ENCODE peak calls at places on chromosomes 5 and 9, in seven cellular contexts. One of them, this sample, is unnamed.
A peak's percentile ranks its signal among the peaks of the same experiment; 100 is the strongest.

GRCh38 chr9:135978650-135979461 is 17.7 kb upstream of the UBAC1 start:
- DNase-seq in tibial nerve: no peak
- DNase-seq in mammary epithelial cell: no peak
- DNase-seq in heart left ventricle: no peak
- DNase-seq in K562: no peak
- DNase-seq in A549: no peak
- DNase-seq in pancreas: no peak
- DNase-seq in this sample: no peak

GRCh38 chr9:131734165-131734610 is 5.7 kb downstream of the RAPGEF1 start:
- DNase-seq in pancreas: peak; percentile 75
- DNase-seq in tibial nerve: no peak
- DNase-seq in heart left ventricle: no peak
- DNase-seq in A549: no peak
- DNase-seq in K562: no peak
- DNase-seq in mammary epithelial cell: peak; percentile 33
- DNase-seq in this sample: peak; percentile 30

GRCh38 chr9:128556915-128557634 is 4.7 kb downstream of the SPTAN1 start:
- DNase-seq in tibial nerve: no peak
- DNase-seq in pancreas: no peak
- DNase-seq in heart left ventricle: no peak
- DNase-seq in mammary epithelial cell: peak; percentile 10
- DNase-seq in K562: no peak
- DNase-seq in A549: no peak
- DNase-seq in this sample: no peak

GRCh38 chr9:90423661-90424193 is 218.9 kb downstream of the DIRAS2 start:
- DNase-seq in pancreas: no peak
- DNase-seq in mammary epithelial cell: no peak
- DNase-seq in tibial nerve: no peak
- DNase-seq in K562: no peak
- DNase-seq in A549: peak; percentile 51
- DNase-seq in heart left ventricle: no peak
- DNase-seq in this sample: no peak

GRCh38 chr5:115068239-115069086 is 101.2 kb downstream of the TRIM36 start:
- DNase-seq in tibial nerve: no peak
- DNase-seq in pancreas: no peak
- DNase-seq in mammary epithelial cell: peak; percentile 70
- DNase-seq in heart left ventricle: no peak
- DNase-seq in K562: peak; percentile 24
- DNase-seq in A549: no peak
- DNase-seq in this sample: peak; percentile 34

GRCh38 chr9:137136261-137136925 is 2.6 kb upstream of the GRIN1 start:
- DNase-seq in mammary epithelial cell: no peak
- DNase-seq in heart left ventricle: no peak
- DNase-seq in pancreas: no peak
- DNase-seq in K562: peak; percentile 18
- DNase-seq in A549: no peak
- DNase-seq in tibial nerve: no peak
- DNase-seq in this sample: no peak

GRCh38 chr9:83081846-83082245 is 18.9 kb upstream of the RASEF start:
- DNase-seq in heart left ventricle: no peak
- DNase-seq in mammary epithelial cell: no peak
- DNase-seq in A549: no peak
- DNase-seq in pancreas: no peak
- DNase-seq in K562: no peak
- DNase-seq in tibial nerve: no peak
- DNase-seq in this sample: no peak

GRCh38 chr5:158614951-158615350 is 484.8 kb downstream of the EBF1 start:
- DNase-seq in heart left ventricle: no peak
- DNase-seq in A549: no peak
- DNase-seq in K562: no peak
- DNase-seq in tibial nerve: no peak
- DNase-seq in pancreas: no peak
- DNase-seq in mammary epithelial cell: no peak
- DNase-seq in this sample: no peak

GRCh38 chr5:170552486-170553122 is 48.8 kb downstream of the KCNIP1 start:
- DNase-seq in mammary epithelial cell: no peak
- DNase-seq in pancreas: no peak
- DNase-seq in heart left ventricle: peak; percentile 85
- DNase-seq in K562: no peak
- DNase-seq in A549: no peak
- DNase-seq in tibial nerve: peak; percentile 65
- DNase-seq in this sample: peak; percentile 95

GRCh38 chr5:66307647-66308257 is 163.7 kb downstream of the SREK1 start:
- DNase-seq in tibial nerve: peak; percentile 27
- DNase-seq in mammary epithelial cell: peak; percentile 51
- DNase-seq in A549: peak; percentile 53
- DNase-seq in pancreas: no peak
- DNase-seq in heart left ventricle: no peak
- DNase-seq in K562: peak; percentile 53
- DNase-seq in this sample: peak; percentile 55

DNA sequence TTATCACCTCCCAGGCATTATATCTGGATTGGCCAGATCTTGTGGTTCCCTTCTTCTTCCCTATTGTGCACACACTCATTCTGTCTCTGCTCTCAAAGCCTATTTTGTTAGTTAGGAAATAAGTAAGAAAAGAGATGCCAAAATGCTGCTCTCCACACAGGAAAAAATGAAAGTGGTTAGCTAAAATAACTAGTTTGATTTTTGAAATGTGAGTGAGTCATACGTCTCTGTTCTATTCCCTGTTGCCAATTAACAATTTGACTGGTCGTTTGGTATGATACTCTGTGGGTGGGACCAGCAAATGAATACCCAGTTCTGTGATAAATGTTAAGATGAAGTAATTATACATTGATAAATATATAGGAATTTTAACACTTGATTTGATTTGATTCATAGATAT is 28.2 kb downstream of the LMNB1 start:
- DNase-seq in mammary epithelial cell: peak; percentile 27
- DNase-seq in pancreas: no peak
- DNase-seq in A549: no peak
- DNase-seq in heart left ventricle: no peak
- DNase-seq in K562: no peak
- DNase-seq in tibial nerve: no peak
- DNase-seq in this sample: peak; percentile 71
- H3K27ac ChIP-seq in mammary epithelial cell: no peak overlapping the region
- H3K27ac ChIP-seq in pancreas: no peak overlapping the region
- H3K27ac ChIP-seq in A549: no peak overlapping the region
- H3K27ac ChIP-seq in heart left ventricle: no peak overlapping the region
- H3K27ac ChIP-seq in K562: no peak overlapping the region
- H3K27ac ChIP-seq in tibial nerve: no peak overlapping the region
- H3K27ac ChIP-seq in this sample: no peak overlapping the region

GRCh38 chr5:150641826-150642566 is 1.5 kb downstream of the SYNPO start:
- DNase-seq in pancreas: no peak
- DNase-seq in mammary epithelial cell: no peak
- DNase-seq in A549: no peak
- DNase-seq in heart left ventricle: no peak
- DNase-seq in K562: no peak
- DNase-seq in tibial nerve: no peak
- DNase-seq in this sample: no peak
- H3K4me1 ChIP-seq in pancreas: peaks cover 38% of the 10 kb centered on the region
- H3K4me1 ChIP-seq in mammary epithelial cell: peaks cover 67% of the 10 kb centered on the region
- H3K4me1 ChIP-seq in A549: peaks cover 80% of the 10 kb centered on the region
- H3K4me1 ChIP-seq in heart left ventricle: peaks cover 100% of the 10 kb centered on the region
- H3K4me1 ChIP-seq in K562: peaks cover 18% of the 10 kb centered on the region
- H3K4me1 ChIP-seq in tibial nerve: peaks cover 100% of the 10 kb centered on the region
- H3K4me1 ChIP-seq in this sample: peaks cover 62% of the 10 kb centered on the region

DNA sequence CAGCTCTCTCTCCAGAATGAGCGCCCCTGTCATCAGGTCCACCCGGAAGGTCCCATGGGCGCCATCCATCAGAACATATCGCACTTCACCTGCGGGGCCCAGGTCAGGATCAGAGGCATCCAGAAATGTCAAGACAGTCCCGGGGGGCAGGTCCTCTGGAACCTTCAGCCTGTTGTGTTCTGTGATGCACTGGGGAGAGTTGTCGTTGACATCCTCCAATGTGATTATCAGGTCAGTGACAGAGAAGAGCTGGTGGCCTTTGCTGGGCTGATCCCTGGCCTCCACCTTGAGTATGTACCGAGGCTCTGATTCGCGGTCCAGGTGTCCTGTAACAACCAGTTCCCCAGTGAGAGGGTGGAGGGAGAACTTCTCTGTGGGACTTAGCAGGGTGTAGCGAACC is 25.2 kb downstream of the FAT2 start:
- DNase-seq in pancreas: no peak
- DNase-seq in K562: no peak
- DNase-seq in mammary epithelial cell: no peak
- DNase-seq in tibial nerve: no peak
- DNase-seq in heart left ventricle: no peak
- DNase-seq in A549: no peak
- DNase-seq in this sample: no peak
- TF ChIP-seq CTCF in pancreas: no peak
- TF ChIP-seq CTCF in K562: no peak
- TF ChIP-seq CTCF in mammary epithelial cell: no peak
- TF ChIP-seq CTCF in tibial nerve: no peak
- TF ChIP-seq CTCF in heart left ventricle: no peak
- TF ChIP-seq CTCF in A549: no peak
- TF ChIP-seq CTCF in this sample: no peak

DNA sequence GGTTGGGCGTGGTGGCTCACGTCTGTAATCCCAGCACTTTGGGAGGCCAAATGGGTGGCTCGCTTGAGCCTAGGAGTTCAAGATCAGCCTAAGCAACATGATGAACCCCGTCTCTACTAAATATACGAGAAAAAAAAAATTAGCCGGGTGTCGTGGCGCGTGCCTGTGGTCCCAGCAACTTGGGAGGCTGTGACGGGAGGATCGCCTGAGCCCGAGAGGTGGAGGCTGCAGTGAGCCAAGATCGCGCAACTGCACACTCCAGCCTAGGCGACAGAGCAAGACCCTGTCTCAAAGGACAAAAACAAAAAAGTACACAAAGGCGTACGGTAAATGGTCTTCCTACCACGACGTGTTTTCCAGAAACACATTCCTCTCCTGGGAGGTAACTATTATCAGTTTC is 538 bp upstream of the BDP1 start:
- DNase-seq in A549: no peak
- DNase-seq in pancreas: no peak
- DNase-seq in heart left ventricle: no peak
- DNase-seq in tibial nerve: no peak
- DNase-seq in K562: no peak
- DNase-seq in mammary epithelial cell: no peak
- DNase-seq in this sample: no peak
- H3K27ac ChIP-seq in A549: peak overlapping the region; percentile 95
- H3K27ac ChIP-seq in pancreas: peak overlapping the region; percentile 91
- H3K27ac ChIP-seq in heart left ventricle: peak overlapping the region; percentile 89
- H3K27ac ChIP-seq in tibial nerve: peak overlapping the region; percentile 95
- H3K27ac ChIP-seq in K562: peak overlapping the region; percentile 86
- H3K27ac ChIP-seq in mammary epithelial cell: peak overlapping the region; percentile 89
- H3K27ac ChIP-seq in this sample: peak overlapping the region; percentile 88

GRCh38 chr5:119341452-119342349 is 14.1 kb upstream of the TNFAIP8 start:
- DNase-seq in pancreas: no peak
- DNase-seq in tibial nerve: no peak
- DNase-seq in heart left ventricle: no peak
- DNase-seq in mammary epithelial cell: no peak
- DNase-seq in A549: no peak
- DNase-seq in K562: no peak
- DNase-seq in this sample: no peak

GRCh38 chr5:119343042-119343441 is 12.8 kb upstream of the TNFAIP8 start:
- DNase-seq in K562: no peak
- DNase-seq in tibial nerve: no peak
- DNase-seq in pancreas: no peak
- DNase-seq in A549: no peak
- DNase-seq in mammary epithelial cell: no peak
- DNase-seq in heart left ventricle: no peak
- DNase-seq in this sample: peak; percentile 73

GRCh38 chr5:119343766-119344165 is 12.1 kb upstream of the TNFAIP8 start:
- DNase-seq in A549: no peak
- DNase-seq in K562: no peak
- DNase-seq in pancreas: no peak
- DNase-seq in heart left ventricle: no peak
- DNase-seq in mammary epithelial cell: no peak
- DNase-seq in tibial nerve: no peak
- DNase-seq in this sample: peak; percentile 60

GRCh38 chr5:119340597-119341218 is 15.1 kb upstream of the TNFAIP8 start:
- DNase-seq in A549: no peak
- DNase-seq in tibial nerve: no peak
- DNase-seq in pancreas: no peak
- DNase-seq in heart left ventricle: no peak
- DNase-seq in K562: peak; percentile 43
- DNase-seq in mammary epithelial cell: no peak
- DNase-seq in this sample: no peak

GRCh38 chr5:119342414-119342813 is 13.4 kb upstream of the TNFAIP8 start:
- DNase-seq in K562: no peak
- DNase-seq in tibial nerve: no peak
- DNase-seq in pancreas: no peak
- DNase-seq in A549: no peak
- DNase-seq in mammary epithelial cell: no peak
- DNase-seq in heart left ventricle: no peak
- DNase-seq in this sample: peak; percentile 36
- H3K4me1 ChIP-seq in K562: peaks cover 56% of the 10 kb centered on the region
- H3K4me1 ChIP-seq in tibial nerve: peaks cover 6% of the 10 kb centered on the region
- H3K4me1 ChIP-seq in pancreas: no peaks in the 10 kb centered on the region
- H3K4me1 ChIP-seq in A549: no peaks in the 10 kb centered on the region
- H3K4me1 ChIP-seq in mammary epithelial cell: no peaks in the 10 kb centered on the region
- H3K4me1 ChIP-seq in heart left ventricle: peaks cover 29% of the 10 kb centered on the region
- H3K4me1 ChIP-seq in this sample: no peaks in the 10 kb centered on the region

This sample was measured in fibroblast of lung.